ENCODE peak calls at places on chromosomes 2 and 18, in seven cellular contexts. G is KBM-7; H is epithelial cell of proximal tubule; D is IMR-90; I is foreskin fibroblast; R is activated CD4-positive, alpha-beta T cell treated with anti-CD3 and anti-CD28 coated beads, Interleukin-2, amount 50 U/mL, for 1 hour; Z is aorta. L is an unnamed sample.

GRCh38 chr2:233349005-233349998 is 5.0 kb upstream of the DGKD start:
- DNase-seq in G (peak; percentile 79), H (no peak), D (peak; percentile 19), I (peak; percentile 52), R (no peak), Z (no peak), L (no peak)

GRCh38 chr2:29010946-29011649 is 30.0 kb downstream of the TOGARAM2 start:
- DNase-seq in G (no peak), H (no peak), D (peak; percentile 69), I (no peak), R (peak; percentile 43), Z (no peak), L (peak; percentile 56)

GRCh38 chr18:67590571-67591141 is 74.1 kb upstream of the DSEL start:
- DNase-seq in G (no peak), H (no peak), D (peak; percentile 52), I (peak; percentile 57), R (no peak), Z (no peak), L (peak; percentile 94)

GRCh38 chr2:99879481-99879880 is 262.9 kb downstream of the AFF3 start:
- DNase-seq in G (no peak), H (no peak), D (peak; percentile 36), I (no peak), R (no peak), Z (no peak), L (no peak)

GRCh38 chr2:73020306-73020656 is 51.2 kb downstream of the SFXN5 start:
- DNase-seq in G (no peak), H (no peak), D (no peak), I (no peak), R (no peak), Z (peak; percentile 25), L (no peak)

GRCh38 chr2:167177196-167177595 is 288.9 kb downstream of the XIRP2 start:
- DNase-seq in G (no peak), H (no peak), D (peak; percentile 54), I (peak; percentile 60), R (no peak), Z (no peak), L (no peak)

GRCh38 chr18:57585421-57585820 is 1.1 kb downstream of the FECH start:
- DNase-seq in G (no peak), H (no peak), D (peak; percentile 40), I (no peak), R (no peak), Z (no peak), L (no peak)

GRCh38 chr2:143684731-143685364 is 555.6 kb downstream of the ARHGAP15 start:
- DNase-seq in G (no peak), H (no peak), D (no peak), I (no peak), R (no peak), Z (no peak), L (no peak)

GRCh38 chr2:173288561-173288960 is 66.1 kb upstream of the CDCA7 start:
- DNase-seq in G (no peak), H (no peak), D (peak; percentile 77), I (peak; percentile 24), R (no peak), Z (no peak), L (no peak)

GRCh38 chr2:44941551-44942234 is at the start of gene SIX3:
- DNase-seq in G (peak; percentile 97), H (no peak), D (no peak), I (peak; percentile 43), R (peak; percentile 5), Z (no peak), L (peak; percentile 65)

GRCh38 chr2:64204006-64204632 is 59.9 kb upstream of the PELI1 start:
- DNase-seq in G (peak; percentile 59), H (peak; percentile 67), D (peak; percentile 62), I (peak; percentile 54), R (peak; percentile 23), Z (peak; percentile 73), L (no peak)

GRCh38 chr2:183021613-183022012 is 16.6 kb downstream of the NCKAP1 start:
- DNase-seq in G (no peak), H (no peak), D (no peak), I (no peak), R (no peak), Z (no peak), L (no peak)

GRCh38 chr2:173984866-173985588 is 19.9 kb upstream of the SP3 start:
- DNase-seq in G (no peak), H (no peak), D (no peak), I (no peak), R (no peak), Z (no peak), L (no peak)

GRCh38 chr2:3780477-3781402 is 77.4 kb downstream of the DCDC2C start:
- DNase-seq in G (peak; percentile 85), H (peak; percentile 29), D (peak; percentile 73), I (no peak), R (peak; percentile 38), Z (no peak), L (peak; percentile 83)

GRCh38 chr2:235728401-235729181 is 234.7 kb downstream of the AGAP1 start:
- DNase-seq in G (no peak), H (no peak), D (no peak), I (no peak), R (no peak), Z (no peak), L (no peak)

GRCh38 chr2:145402706-145403277 is 882.9 kb upstream of the ZEB2 start:
- DNase-seq in G (no peak), H (no peak), D (peak; percentile 8), I (no peak), R (no peak), Z (no peak), L (no peak)

GRCh38 chr2:161085041-161085598 is 75.1 kb upstream of the TANK start:
- DNase-seq in G (peak; percentile 81), H (no peak), D (peak; percentile 28), I (no peak), R (no peak), Z (no peak), L (no peak)

GRCh38 chr2:156405586-156405985 is 30.6 kb upstream of the GPD2 start:
- DNase-seq in G (peak; percentile 37), H (no peak), D (peak; percentile 16), I (peak; percentile 58), R (no peak), Z (no peak), L (peak; percentile 27)

GRCh38 chr2:168434164-168434563 is 21.9 kb upstream of the CERS6 start:
- DNase-seq in G (no peak), H (no peak), D (no peak), I (peak; percentile 27), R (no peak), Z (no peak), L (no peak)

GRCh38 chr2:200422071-200422470 is 87.8 kb downstream of the KCTD18 start:
- DNase-seq in G (no peak), H (no peak), D (no peak), I (no peak), R (no peak), Z (no peak), L (no peak)

GRCh38 chr2:238895901-238896600 is 48.2 kb downstream of the TWIST2 start:
- DNase-seq in G (no peak), H (peak; percentile 23), D (peak; percentile 91), I (peak; percentile 98), R (no peak), Z (peak; percentile 91), L (peak; percentile 90)

L was measured in mesendoderm.